ENCODE peak calls at places on chromosomes 13 and 19, in eight cellular contexts. A is breast epithelium, J is SK-N-SH, F is GM12891, N is suprapubic skin, Z is stomach, D is spleen, W is GM12878. Q is an unnamed sample.

GRCh38 chr13:43484432-43485225 is 302.1 kb downstream of the ENOX1 start:
- DNase-seq in J (no peak), N (no peak), F (no peak), A (no peak), Z (no peak), D (no peak), W (no peak), Q (no peak)

GRCh38 chr19:43966079-43966694 is 15.2 kb downstream of the ZNF221 start:
- DNase-seq in Z (no peak), N (no peak), J (no peak), F (no peak), W (no peak), A (no peak), D (no peak), Q (no peak)

GRCh38 chr13:73945871-73946270 is 188.3 kb downstream of the KLF12 start:
- DNase-seq in A (peak; percentile 51), N (no peak), J (peak; percentile 41), D (no peak), W (no peak), Z (no peak), F (no peak), Q (no peak)

GRCh38 chr19:33373701-33374405 is at the start of gene CEBPG:
- DNase-seq in A (no peak), F (peak; percentile 63), N (peak; percentile 89), J (peak; percentile 88), D (no peak), W (no peak), Z (peak; percentile 55), Q (no peak)

GRCh38 chr19:491146-491741 is 5.0 kb upstream of the MADCAM1 start:
- DNase-seq in W (no peak), A (no peak), F (no peak), Z (no peak), N (no peak), J (peak; percentile 58), D (peak; percentile 80), Q (no peak)

GRCh38 chr19:46840157-46840942 is 10.3 kb downstream of the AP2S1 start:
- DNase-seq in W (no peak), A (no peak), J (peak; percentile 83), N (no peak), D (peak; percentile 79), Z (peak; percentile 57), F (peak; percentile 54), Q (peak; percentile 51)

GRCh38 chr13:40190656-40191100 is 475.8 kb downstream of the FOXO1 start:
- DNase-seq in A (no peak), F (no peak), D (peak; percentile 93), N (no peak), W (no peak), Z (peak; percentile 50), J (peak; percentile 63), Q (peak; percentile 20)

GRCh38 chr19:13861392-13861713 is 15.6 kb upstream of the NANOS3 start:
- DNase-seq in F (no peak), N (no peak), J (peak; percentile 25), D (no peak), A (no peak), Z (no peak), W (no peak), Q (no peak)

GRCh38 chr13:94677799-94678198 is 34.5 kb downstream of the SOX21 start:
- DNase-seq in F (no peak), W (no peak), Z (no peak), N (no peak), D (no peak), J (no peak), A (no peak), Q (no peak)

GRCh38 chr19:32816555-32817099 is 52.9 kb downstream of the SLC7A9 start:
- DNase-seq in N (no peak), W (no peak), Z (no peak), J (no peak), F (no peak), D (no peak), A (no peak), Q (no peak)

GRCh38 chr19:843836-844299 is 3.1 kb downstream of the PRTN3 start:
- DNase-seq in A (no peak), Z (no peak), N (no peak), D (no peak), F (no peak), W (no peak), J (no peak), Q (no peak)

GRCh38 chr13:74574964-74575728 is 440.9 kb upstream of the KLF12 start:
- DNase-seq in F (no peak), Z (no peak), A (no peak), W (no peak), N (no peak), D (no peak), J (peak; percentile 22), Q (no peak)

GRCh38 chr13:47949799-47950198 is 51.3 kb downstream of the SUCLA2 start:
- DNase-seq in J (no peak), Z (no peak), D (no peak), N (no peak), W (no peak), A (no peak), F (no peak), Q (no peak)

GRCh38 chr13:39329182-39329639 is 273.8 kb downstream of the LHFPL6 start:
- DNase-seq in W (no peak), N (no peak), D (no peak), J (no peak), F (no peak), A (no peak), Z (no peak), Q (no peak)

GRCh38 chr13:94641432-94641941 is 39.8 kb downstream of the GPR180 start:
- DNase-seq in J (peak; percentile 26), D (no peak), W (no peak), Z (no peak), A (no peak), N (no peak), F (no peak), Q (no peak)

GRCh38 chr13:32731576-32731975 is 145.3 kb downstream of the PDS5B start:
- DNase-seq in N (no peak), F (no peak), A (no peak), J (no peak), W (no peak), Z (no peak), D (no peak), Q (no peak)

GRCh38 chr19:49019242-49019932 is 2.5 kb upstream of the LHB start:
- DNase-seq in F (no peak), N (peak; percentile 75), A (no peak), W (no peak), D (peak; percentile 88), J (peak; percentile 91), Z (peak; percentile 83), Q (peak; percentile 70)

GRCh38 chr13:28654276-28654675 is 4.7 kb upstream of the POMP start:
- DNase-seq in F (no peak), W (no peak), J (no peak), A (no peak), N (no peak), D (no peak), Z (no peak), Q (no peak)

GRCh38 chr19:35044317-35045117 is 3.0 kb downstream of the HPN start:
- DNase-seq in J (peak; percentile 85), Z (peak; percentile 68), A (no peak), N (no peak), F (no peak), W (no peak), D (no peak), Q (no peak)

GRCh38 chr13:109412232-109412935 is 374.0 kb downstream of the IRS2 start:
- DNase-seq in A (no peak), D (no peak), F (no peak), N (no peak), J (peak; percentile 76), Z (peak; percentile 34), W (no peak), Q (no peak)

GRCh38 chr19:35110974-35111373 is 4.6 kb upstream of the FXYD3 start:
- DNase-seq in F (no peak), Z (no peak), N (no peak), W (no peak), D (no peak), J (no peak), A (no peak), Q (no peak)

GRCh38 chr13:84479656-84480055 is 597.4 kb upstream of the SLITRK1 start:
- DNase-seq in F (no peak), N (no peak), W (no peak), D (no peak), Z (no peak), A (no peak), J (no peak), Q (no peak)

GRCh38 chr13:102877285-102877684 is 31.5 kb downstream of the ERCC5 start:
- DNase-seq in A (no peak), N (no peak), D (no peak), W (no peak), J (no peak), Z (no peak), F (no peak), Q (no peak)

DNA sequence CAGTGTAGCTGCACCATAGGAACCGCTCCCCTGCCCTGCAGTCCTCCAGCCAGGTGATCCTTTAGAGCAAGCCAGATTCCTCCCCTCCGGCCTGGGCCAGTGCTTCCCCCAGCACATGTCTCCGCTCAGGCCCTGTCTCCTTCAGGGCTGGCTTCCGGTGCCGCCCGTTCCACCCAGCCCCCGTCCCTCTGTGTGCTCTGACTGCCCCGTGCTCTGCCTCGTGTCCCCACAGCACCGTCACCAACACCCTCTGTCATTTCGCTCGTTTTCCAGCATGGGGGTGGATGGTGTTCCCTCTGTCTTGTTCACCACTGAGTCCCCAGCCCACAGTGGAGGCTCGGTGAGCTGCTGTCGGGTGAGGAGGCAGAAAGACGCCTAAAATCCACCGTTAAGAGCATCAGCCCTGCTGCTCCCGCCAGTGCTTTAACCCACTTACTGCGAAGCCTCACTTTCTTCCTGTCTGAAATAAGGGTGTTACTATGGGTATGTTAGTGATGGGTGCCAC is 54.5 kb downstream of the TSSK6 start:
- DNase-seq in F (peak; percentile 71), Z (peak; percentile 40), D (peak; percentile 93), N (peak; percentile 80), J (peak; percentile 72), W (no peak), A (no peak), Q (no peak)
- TF ChIP-seq POLR2AphosphoS5 in F (no peak), Z (peak; percentile 44), D (peak; percentile 86), N (peak; percentile 20), J (no peak), W (no peak), A (peak; percentile 33), Q (no peak)

DNA sequence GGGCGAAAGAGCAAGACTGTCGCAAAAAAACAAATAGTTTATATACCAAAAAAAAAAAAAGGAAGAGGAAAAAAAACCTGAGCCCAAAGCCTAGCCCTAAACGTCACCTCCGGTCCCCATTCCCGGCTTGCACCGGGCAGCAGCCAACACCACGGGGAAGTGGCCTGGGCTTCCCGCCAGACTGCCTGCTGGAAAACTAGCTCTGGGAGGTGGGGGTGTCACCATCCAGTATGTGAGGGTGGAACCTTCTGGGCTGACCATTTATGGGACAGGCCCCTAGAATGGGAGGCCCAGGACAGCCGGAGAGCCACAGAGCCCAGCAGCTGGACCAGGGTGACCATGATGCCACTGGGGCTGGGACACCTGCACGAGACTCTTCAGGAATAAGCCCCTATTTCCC is 37.3 kb downstream of the IL12RB1 start:
- DNase-seq in W (no peak), Z (peak; percentile 92), N (peak; percentile 84), D (peak; percentile 84), F (no peak), J (no peak), A (peak; percentile 77), Q (no peak)
- TF ChIP-seq POLR2AphosphoS5 in W (no peak), Z (peak; percentile 65), N (no peak), D (peak; percentile 79), F (no peak), J (no peak), A (peak; percentile 60), Q (no peak)

GRCh38 chr19:50384685-50385535 is 763 bp downstream of the POLD1 start:
- DNase-seq in Z (no peak), A (no peak), F (no peak), W (no peak), N (no peak), J (peak; percentile 33), D (no peak), Q (no peak)
- TF ChIP-seq POLR2AphosphoS5 in Z (no peak), A (no peak), F (no peak), W (no peak), N (no peak), J (no peak), D (no peak), Q (no peak)

GRCh38 chr13:36074659-36075058 is 56.5 kb downstream of the DCLK1 start:
- DNase-seq in F (no peak), A (no peak), N (no peak), J (no peak), Z (no peak), D (no peak), W (no peak), Q (no peak)
- TF ChIP-seq POLR2AphosphoS5 in F (no peak), A (no peak), N (no peak), J (no peak), Z (no peak), D (no peak), W (no peak), Q (no peak)